ENCODE peak calls at places on chromosomes 6 and 20, in six cellular contexts. R is A549, M is K562, I is HepG2, T is upper lobe of left lung, V is GM12878. H is an unnamed sample.

GRCh38 chr20:21004386-21005076 is 101.6 kb downstream of the LINC00237 start:
- ATAC-seq in R (no peak), M (no peak), I (peak; percentile 64), T (no peak), V (no peak), H (no peak)

GRCh38 chr20:38094968-38095689 is 61.6 kb downstream of the RPRD1B start:
- ATAC-seq in R (peak; percentile 14), M (no peak), I (peak; percentile 30), T (peak; percentile 54), V (peak; percentile 38), H (no peak)

GRCh38 chr20:25040438-25040831 is 17.5 kb downstream of the ACSS1 start:
- ATAC-seq in R (no peak), M (no peak), I (no peak), T (peak; percentile 34), V (no peak), H (peak; percentile 46)

GRCh38 chr20:53873249-53873642 is 197.1 kb downstream of the BCAS1 start:
- ATAC-seq in R (no peak), M (no peak), I (no peak), T (no peak), V (peak; percentile 33), H (no peak)

GRCh38 chr20:32946629-32947028 is 57.6 kb downstream of the SUN5 start:
- ATAC-seq in R (no peak), M (no peak), I (no peak), T (no peak), V (no peak), H (no peak)

GRCh38 chr6:10033223-10033829 is 381.5 kb downstream of the TFAP2A start:
- ATAC-seq in R (peak; percentile 97), M (no peak), I (peak; percentile 68), T (no peak), V (no peak), H (no peak)

GRCh38 chr20:30598460-30599230 is 658.8 kb upstream of the DEFB115 start:
- ATAC-seq in R (no peak), M (no peak), I (no peak), T (no peak), V (no peak), H (no peak)

GRCh38 chr20:10848810-10849370 is 175.1 kb upstream of the JAG1 start:
- ATAC-seq in R (peak; percentile 98), M (no peak), I (peak; percentile 93), T (peak; percentile 93), V (peak; percentile 82), H (peak; percentile 88)

GRCh38 chr6:73073238-73073637 is 152.1 kb downstream of the KHDC1L start:
- ATAC-seq in R (peak; percentile 98), M (no peak), I (no peak), T (no peak), V (no peak), H (no peak)

GRCh38 chr6:168713839-168714238 is 272.9 kb downstream of the SMOC2 start:
- ATAC-seq in R (peak; percentile 82), M (peak; percentile 82), I (peak; percentile 91), T (peak; percentile 20), V (no peak), H (no peak)

GRCh38 chr6:80872194-80872950 is 765.9 kb downstream of the BCKDHB start:
- ATAC-seq in R (no peak), M (no peak), I (no peak), T (peak; percentile 29), V (no peak), H (no peak)

GRCh38 chr6:33746036-33746600 is 587 bp downstream of the IP6K3 start:
- ATAC-seq in R (no peak), M (peak; percentile 43), I (peak; percentile 20), T (no peak), V (no peak), H (peak; percentile 15)

GRCh38 chr20:34526466-34526865 is 10.2 kb downstream of the DYNLRB1 start:
- ATAC-seq in R (no peak), M (no peak), I (no peak), T (no peak), V (no peak), H (no peak)

GRCh38 chr6:42281570-42281969 is 63.9 kb upstream of the MRPS10 start:
- ATAC-seq in R (no peak), M (no peak), I (no peak), T (no peak), V (no peak), H (no peak)

GRCh38 chr6:99334526-99335127 is 14.8 kb downstream of the FAXC start:
- ATAC-seq in R (peak; percentile 85), M (peak; percentile 88), I (peak; percentile 94), T (peak; percentile 36), V (peak; percentile 65), H (peak; percentile 69)

GRCh38 chr6:96942676-96943075 is 18.1 kb downstream of the KLHL32 start:
- ATAC-seq in R (no peak), M (no peak), I (no peak), T (no peak), V (no peak), H (no peak)

GRCh38 chr6:16302721-16303552 is 64.5 kb downstream of the GMPR start:
- ATAC-seq in R (no peak), M (peak; percentile 65), I (peak; percentile 84), T (no peak), V (no peak), H (no peak)

GRCh38 chr6:41577865-41578713 is 31.9 kb downstream of the FOXP4 start:
- ATAC-seq in R (peak; percentile 69), M (peak; percentile 81), I (peak; percentile 89), T (peak; percentile 24), V (no peak), H (no peak)

GRCh38 chr6:2665169-2666070 is 85.3 kb downstream of the MYLK4 start:
- ATAC-seq in R (no peak), M (no peak), I (no peak), T (no peak), V (no peak), H (no peak)

GRCh38 chr6:157036245-157036681 is 259.1 kb downstream of the ARID1B start:
- ATAC-seq in R (no peak), M (peak; percentile 31), I (no peak), T (peak; percentile 65), V (no peak), H (peak; percentile 76)

GRCh38 chr6:76703786-76704185 is 631.3 kb upstream of the IMPG1 start:
- ATAC-seq in R (no peak), M (no peak), I (no peak), T (no peak), V (no peak), H (no peak)

GRCh38 chr6:11439017-11439420 is 98.5 kb upstream of the TMEM170B start:
- ATAC-seq in R (no peak), M (no peak), I (no peak), T (peak; percentile 55), V (no peak), H (no peak)

GRCh38 chr20:47727909-47728361 is 57.3 kb downstream of the SULF2 start:
- ATAC-seq in R (no peak), M (no peak), I (no peak), T (peak; percentile 9), V (no peak), H (peak; percentile 1)

DNA sequence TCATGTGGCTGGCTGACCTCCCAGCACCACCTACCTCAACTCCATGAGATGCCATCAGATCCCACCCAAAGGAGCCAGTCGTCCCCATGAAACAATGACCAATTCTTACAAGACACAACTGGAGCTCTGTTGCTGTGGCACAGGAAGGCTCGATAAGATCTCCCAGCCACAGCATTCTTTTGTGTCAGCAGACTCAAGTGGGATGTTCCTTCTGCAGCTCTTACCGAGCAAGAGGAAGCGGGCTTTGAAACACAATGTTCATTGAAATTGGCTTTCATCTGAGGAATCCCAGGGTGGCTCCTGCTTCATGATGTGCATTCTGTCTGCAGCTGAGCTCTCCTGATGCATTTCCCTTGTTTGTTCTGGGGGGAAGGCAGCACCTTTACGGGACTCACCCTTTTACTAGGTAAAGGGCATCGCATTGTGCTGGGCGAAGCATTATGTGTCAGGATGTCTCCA is 222.0 kb upstream of the SGK1 start:
- ATAC-seq in R (no peak), M (peak; percentile 40), I (no peak), T (no peak), V (no peak), H (peak; percentile 41)
- TF ChIP-seq EP300 in R (no peak), M (no peak), I (no peak), T (no peak), V (no peak), H (no peak)

DNA sequence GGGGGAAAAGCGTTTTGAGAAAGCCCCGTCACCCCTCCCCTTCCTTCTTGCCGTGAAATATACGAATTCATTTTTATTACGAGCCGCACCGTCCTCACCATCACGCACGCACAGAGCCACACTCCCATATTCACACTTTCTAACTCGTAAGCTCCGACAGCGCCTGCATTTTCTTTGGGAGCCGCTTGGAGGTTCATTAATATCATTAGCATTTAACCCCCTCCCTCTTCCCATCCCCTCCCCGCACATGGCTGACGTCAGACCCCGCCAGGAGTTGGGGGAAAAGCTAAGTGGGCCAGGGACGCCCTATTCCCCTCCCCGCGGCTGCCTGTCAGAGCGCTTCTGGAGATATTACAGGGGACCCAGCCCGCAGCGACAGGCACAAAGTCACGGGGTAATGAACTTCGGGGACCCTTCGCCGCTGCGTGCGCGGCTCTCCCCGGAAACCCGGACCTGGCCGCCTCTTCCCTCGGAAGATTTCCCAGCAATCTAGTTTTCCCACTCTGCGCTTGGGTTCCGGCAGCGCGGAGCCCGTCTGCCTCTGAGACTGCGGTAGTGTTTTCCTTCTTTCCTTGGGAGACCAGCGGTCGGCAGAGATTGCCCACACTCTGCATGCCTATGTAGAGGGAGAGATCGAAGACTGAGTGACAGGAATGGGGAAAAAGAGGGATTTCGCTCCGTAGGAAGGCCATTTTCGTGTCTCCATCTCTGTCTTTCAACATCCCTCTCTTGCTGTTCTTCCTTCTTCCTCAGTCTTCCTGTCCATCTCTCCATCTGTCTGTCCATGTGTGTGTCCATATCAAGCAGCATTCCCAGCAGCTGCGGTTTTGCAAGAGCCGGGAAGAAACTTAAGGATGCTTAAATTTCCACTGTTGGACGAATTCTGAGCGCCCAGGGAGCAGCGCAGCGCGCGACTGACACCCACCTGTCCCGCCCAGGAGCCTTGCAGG is at the start of gene NR2E1:
- ATAC-seq in R (peak; percentile 36), M (no peak), I (no peak), T (no peak), V (no peak), H (no peak)
- H3K4me1 ChIP-seq in R (no peaks in the 10 kb centered on the region), M (no peaks in the 10 kb centered on the region), I (peaks cover 19% of the 10 kb centered on the region), T (peaks cover 55% of the 10 kb centered on the region), V (no peaks in the 10 kb centered on the region), H (no peaks in the 10 kb centered on the region)

DNA sequence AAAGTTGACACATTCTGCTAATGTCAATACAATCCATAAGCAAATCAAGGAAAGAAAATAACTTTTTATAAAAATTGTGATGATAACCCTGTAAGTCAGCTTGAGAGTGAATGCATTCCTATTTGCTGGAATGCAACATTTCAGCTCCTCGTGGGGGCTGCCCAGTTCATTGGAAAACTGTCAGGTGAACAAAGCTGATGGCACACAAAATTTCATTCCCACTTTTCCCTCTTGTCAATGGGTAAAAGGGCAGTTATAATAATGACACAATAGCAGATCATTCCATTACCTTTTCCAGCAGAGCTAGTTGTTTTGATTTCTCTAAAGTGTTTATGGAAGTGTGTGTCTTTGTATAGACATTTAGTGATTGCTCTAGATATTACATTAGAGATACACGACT is 1124.6 kb upstream of the MAP3K7 start:
- ATAC-seq in R (no peak), M (no peak), I (no peak), T (no peak), V (no peak), H (no peak)
- TF ChIP-seq EP300 in R (no peak), M (no peak), I (no peak), T (no peak), V (no peak), H (no peak)

DNA sequence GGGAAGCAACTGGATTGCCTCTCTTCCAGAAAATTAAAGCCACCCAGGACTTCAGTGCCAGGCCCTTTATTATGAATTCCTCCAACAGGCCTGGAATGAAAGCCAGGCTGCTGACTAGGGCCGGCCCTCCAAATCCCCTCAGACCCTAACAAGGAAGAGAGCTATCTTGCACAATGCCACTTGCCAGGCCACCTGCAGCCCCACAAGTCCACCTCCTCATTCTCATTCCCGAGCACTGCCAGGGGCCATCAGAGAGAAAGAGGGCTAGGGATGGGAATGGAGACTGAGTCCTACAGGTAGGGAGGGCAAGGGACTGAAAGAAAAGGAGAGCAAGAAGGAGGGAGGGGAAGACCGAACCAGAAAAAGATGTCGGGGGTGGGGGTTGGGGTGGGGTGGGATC is 86.5 kb downstream of the MRPL14 start:
- ATAC-seq in R (no peak), M (no peak), I (no peak), T (no peak), V (no peak), H (no peak)
- H3K4me1 ChIP-seq in R (peaks cover 76% of the 10 kb centered on the region), M (peaks cover 48% of the 10 kb centered on the region), I (peaks cover 60% of the 10 kb centered on the region), T (peaks cover 6% of the 10 kb centered on the region), V (peaks cover under 1% of the 10 kb centered on the region), H (peaks cover 55% of the 10 kb centered on the region)